ENCODE peak calls at places on chromosomes 4 and X, in eight cellular contexts. L is naive thymus-derived CD4-positive, alpha-beta T cell; S is upper lobe of right lung; R is cardiac muscle cell; V is pancreas; K is CD8-positive, alpha-beta memory T cell; G is endothelial cell of umbilical vein; P is GM23248. J is an unnamed sample.

GRCh38 chrX:133215747-133216146 is 2.4 kb downstream of the TFDP3 start:
- DNase-seq in P (peak), K (no peak), G (no peak), L (no peak), V (no peak), S (no peak), R (peak), J (no peak)

GRCh38 chr4:18291313-18291712 is 269.8 kb upstream of the LCORL start:
- DNase-seq in V (no peak), K (no peak), P (no peak), R (no peak), G (no peak), S (no peak), L (no peak), J (no peak)

GRCh38 chrX:43741843-43742573 is 85.9 kb downstream of the MAOA start:
- DNase-seq in P (peak), L (no peak), K (no peak), S (no peak), G (no peak), V (no peak), R (peak), J (no peak)

GRCh38 chr4:128483041-128483440 is 195.4 kb upstream of the PGRMC2 start:
- DNase-seq in V (no peak), G (no peak), K (no peak), S (no peak), P (no peak), L (no peak), R (no peak), J (no peak)

GRCh38 chr4:97984545-97985131 is 158.6 kb downstream of the STPG2 start:
- DNase-seq in L (no peak), P (peak), R (no peak), S (no peak), G (peak), V (no peak), K (no peak), J (no peak)

GRCh38 chr4:120922390-120923200 is at the start of gene PRDM5:
- DNase-seq in R (peak), K (no peak), G (peak), V (peak), P (peak), L (peak), S (peak), J (peak)

GRCh38 chrX:153439977-153440376 is 5.9 kb downstream of the TREX2 start:
- DNase-seq in L (no peak), K (no peak), G (no peak), V (no peak), R (no peak), P (no peak), S (no peak), J (no peak)

GRCh38 chr4:3829211-3829953 is 63.2 kb downstream of the ADRA2C start:
- DNase-seq in S (no peak), K (no peak), L (no peak), V (no peak), G (no peak), P (no peak), R (no peak), J (no peak)

GRCh38 chr4:142846105-142846728 is at the start of gene INPP4B:
- DNase-seq in P (peak), G (peak), L (peak), R (peak), S (peak), K (peak), V (peak), J (peak)

GRCh38 chrX:43835557-43835956 is 46.7 kb downstream of the MAOB start:
- DNase-seq in S (no peak), K (no peak), V (no peak), G (no peak), L (no peak), P (no peak), R (no peak), J (no peak)

GRCh38 chr4:100736651-100737450 is 219.0 kb upstream of the EMCN start:
- DNase-seq in V (no peak), L (no peak), K (no peak), P (peak), R (peak), S (no peak), G (peak), J (no peak)

GRCh38 chrX:110442631-110443030 is 84.0 kb downstream of the RTL9 start:
- DNase-seq in S (no peak), V (peak), K (no peak), G (peak), P (peak), R (peak), L (no peak), J (no peak)

GRCh38 chr4:83340692-83341343 is 6.2 kb upstream of the HPSE start:
- DNase-seq in V (no peak), R (no peak), L (peak), G (no peak), P (no peak), S (no peak), K (peak), J (no peak)

GRCh38 chr4:1564535-1565375 is 119.4 kb downstream of the FAM53A start:
- DNase-seq in R (no peak), S (no peak), L (no peak), V (no peak), G (no peak), K (no peak), P (no peak), J (peak)

GRCh38 chr4:7287274-7287917 is 95.1 kb downstream of the SORCS2 start:
- DNase-seq in P (no peak), K (no peak), S (no peak), R (no peak), G (no peak), V (no peak), L (no peak), J (no peak)

GRCh38 chrX:7088968-7089615 is 58.4 kb upstream of the STS start:
- DNase-seq in V (no peak), L (peak), R (no peak), G (no peak), S (no peak), P (no peak), K (no peak), J (no peak)

GRCh38 chr4:108696160-108696559 is 45.8 kb downstream of the OSTC start:
- DNase-seq in G (no peak), S (no peak), R (no peak), P (no peak), K (no peak), V (no peak), L (no peak), J (no peak)

DNA sequence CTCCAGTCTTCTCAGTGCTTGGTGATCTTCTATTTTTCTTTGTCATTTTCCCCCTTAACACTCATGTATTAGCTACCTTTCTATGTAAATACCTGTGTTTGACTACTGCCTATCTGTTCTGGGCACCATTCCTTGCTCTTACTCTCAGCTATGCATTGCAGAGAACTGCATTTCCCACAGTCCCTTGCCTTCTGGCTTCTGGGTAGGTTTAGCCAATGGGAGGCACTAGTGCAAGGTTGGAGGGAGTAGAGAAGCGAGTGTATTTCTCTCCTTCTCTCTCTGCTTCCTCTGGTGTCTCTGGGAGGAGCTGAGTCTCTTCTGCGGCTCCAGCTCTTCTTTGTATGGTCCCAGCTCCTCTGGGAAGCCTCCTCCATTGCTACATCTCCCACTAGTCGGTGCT is 50.5 kb downstream of the CWH43 start:
- DNase-seq in G (no peak), P (no peak), V (no peak), S (no peak), L (no peak), K (no peak), R (no peak), J (no peak)
- H3K27ac ChIP-seq in G (no peak), P (no peak), V (no peak), S (no peak), L (no peak), K (no peak), R (no peak), J (no peak)

GRCh38 chrX:118498755-118499154 is 3.1 kb downstream of the DOCK11 start:
- DNase-seq in K (no peak), V (no peak), P (no peak), L (no peak), S (no peak), R (no peak), G (no peak), J (no peak)
- H3K27ac ChIP-seq in K (no peak), V (no peak), P (no peak), L (peak), S (no peak), R (no peak), G (no peak), J (no peak)

DNA sequence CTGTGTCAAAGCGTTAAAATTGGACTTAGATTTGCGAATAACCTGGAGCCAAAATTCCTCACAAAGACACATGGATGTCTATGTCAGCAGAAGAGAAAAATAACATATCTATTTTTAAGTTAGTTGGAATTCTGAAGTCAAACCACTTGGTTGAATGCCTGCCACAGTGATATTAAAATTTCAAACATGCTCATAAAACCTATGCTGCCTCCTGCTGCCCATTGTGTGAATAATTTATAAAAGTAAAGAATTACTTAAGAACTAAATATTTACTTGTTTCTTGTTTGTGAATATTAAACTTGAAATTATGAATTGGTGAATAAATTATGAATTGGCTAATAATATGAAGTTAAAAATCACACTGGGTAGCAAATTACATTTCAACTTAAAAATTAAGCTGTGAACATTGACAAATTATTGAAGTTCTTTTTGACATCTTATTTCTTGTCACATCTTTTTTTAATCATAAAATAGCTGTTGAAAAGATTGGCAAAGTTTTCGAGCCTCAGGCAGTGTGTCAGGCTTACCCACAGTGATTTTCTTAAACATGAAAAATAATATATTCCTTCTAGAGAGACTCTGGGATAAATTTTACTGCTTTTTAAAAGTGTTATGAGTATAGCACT is 35.4 kb downstream of the FABP2 start:
- DNase-seq in R (peak), P (peak), L (peak), V (no peak), S (no peak), K (no peak), G (peak), J (no peak)
- H3K27ac ChIP-seq in R (no peak), P (no peak), L (no peak), V (no peak), S (no peak), K (no peak), G (no peak), J (no peak)

DNA sequence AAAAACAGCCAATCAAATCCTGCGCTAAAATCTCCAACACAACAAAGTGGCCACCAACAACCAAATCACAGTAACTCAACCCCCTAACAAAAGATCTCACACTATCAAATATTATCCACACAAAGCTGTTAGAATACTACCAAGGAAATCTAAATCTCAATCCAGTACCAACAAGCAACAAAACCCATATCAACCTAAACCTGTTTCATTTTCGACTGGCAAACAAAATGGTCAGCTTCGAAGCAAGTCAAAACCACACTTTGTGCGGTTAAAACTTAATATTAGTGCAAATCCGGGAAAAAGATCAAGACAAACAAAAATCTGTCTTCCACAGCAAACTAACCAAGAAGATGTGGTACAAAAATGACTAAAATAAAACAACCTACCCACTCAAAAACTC is 28.7 kb upstream of the MUC7 start:
- DNase-seq in P (no peak), V (no peak), R (no peak), G (no peak), S (no peak), K (no peak), L (no peak), J (no peak)
- H3K27ac ChIP-seq in P (no peak), V (no peak), R (no peak), G (no peak), S (no peak), K (no peak), L (no peak), J (no peak)

GRCh38 chrX:17057209-17057608 is 110.8 kb downstream of the REPS2 start:
- DNase-seq in L (no peak), P (no peak), V (no peak), K (no peak), R (no peak), G (no peak), S (no peak), J (no peak)
- H3K27ac ChIP-seq in L (no peak), P (no peak), V (no peak), K (no peak), R (no peak), G (no peak), S (no peak), J (no peak)

GRCh38 chrX:2705461-2705860 is 14.4 kb downstream of the CD99 start:
- DNase-seq in S (no peak), K (no peak), G (no peak), R (no peak), V (no peak), L (no peak), P (peak), J (no peak)

GRCh38 chrX:2705036-2705435 is 13.9 kb downstream of the CD99 start:
- DNase-seq in G (peak), S (no peak), V (no peak), L (no peak), K (no peak), R (peak), P (peak), J (no peak)

GRCh38 chrX:2700405-2701320 is 9.6 kb downstream of the CD99 start:
- DNase-seq in G (no peak), S (no peak), L (no peak), R (no peak), P (no peak), V (no peak), K (no peak), J (no peak)

GRCh38 chrX:2701600-2701999 is 10.5 kb downstream of the CD99 start:
- DNase-seq in P (no peak), S (no peak), G (no peak), V (no peak), L (no peak), R (no peak), K (no peak), J (no peak)

GRCh38 chrX:2703991-2704369 is 12.9 kb downstream of the CD99 start:
- DNase-seq in P (peak), G (peak), V (no peak), L (no peak), S (no peak), K (no peak), R (peak), J (no peak)
- H3K27ac ChIP-seq in P (peak), G (peak), V (peak), L (no peak), S (peak), K (no peak), R (peak), J (no peak)

GRCh38 chrX:73561791-73562190 is 1.2 kb upstream of the CHIC1 start:
- DNase-seq in R (peak), K (no peak), L (no peak), V (no peak), S (no peak), P (peak), G (no peak), J (no peak)
- H3K27ac ChIP-seq in R (no peak), K (no peak), L (no peak), V (no peak), S (no peak), P (no peak), G (no peak), J (no peak)

J was measured in left lung.